ENCODE peak calls at places on chromosomes 5 and 9, in nine cellular contexts. C, I, P, B, V, K, U, T and Z are unnamed samples. For H3K4me1, the result is how much of the 10 kb centered on the place peaks cover.

GRCh38 chr5:61313960-61314681 is 17.9 kb upstream of the ZSWIM6 start:
- DNase-seq in C (no peak), I (no peak), P (no peak), B (peak), V (no peak), K (peak), U (peak), T (no peak), Z (peak)

GRCh38 chr5:108345541-108346171 is 36.2 kb downstream of the FBXL17 start:
- DNase-seq in C (peak), I (no peak), P (peak), B (peak), V (no peak), K (peak), U (peak), T (peak), Z (no peak)

GRCh38 chr9:131423171-131423581 is 29.3 kb downstream of the PRRC2B start:
- DNase-seq in C (no peak), I (peak), P (peak), B (peak), V (peak), K (no peak), U (no peak), T (peak), Z (peak)

GRCh38 chr9:131296906-131297500 is 7.5 kb downstream of the PLPP7 start:
- DNase-seq in C (no peak), I (no peak), P (no peak), B (no peak), V (no peak), K (no peak), U (no peak), T (no peak), Z (no peak)

GRCh38 chr9:31135567-31135966 is 1248.9 kb upstream of the ACO1 start:
- DNase-seq in C (no peak), I (no peak), P (no peak), B (no peak), V (no peak), K (no peak), U (no peak), T (no peak), Z (no peak)

GRCh38 chr9:129617167-129617566 is 3.7 kb downstream of the C9orf50 start:
- DNase-seq in C (no peak), I (no peak), P (peak), B (peak), V (no peak), K (peak), U (no peak), T (peak), Z (no peak)

GRCh38 chr9:33082538-33083326 is 6.3 kb upstream of the SMU1 start:
- DNase-seq in C (peak), I (no peak), P (no peak), B (no peak), V (no peak), K (no peak), U (no peak), T (no peak), Z (peak)

GRCh38 chr9:1460143-1460769 is 410.1 kb downstream of the DMRT2 start:
- DNase-seq in C (no peak), I (no peak), P (peak), B (peak), V (no peak), K (peak), U (no peak), T (no peak), Z (no peak)

GRCh38 chr9:90099262-90099982 is 494.6 kb downstream of the GADD45G start:
- DNase-seq in C (no peak), I (no peak), P (peak), B (peak), V (no peak), K (peak), U (no peak), T (peak), Z (no peak)

GRCh38 chr5:59062986-59063683 is 480.3 kb downstream of the RAB3C start:
- DNase-seq in C (no peak), I (no peak), P (no peak), B (no peak), V (no peak), K (no peak), U (no peak), T (no peak), Z (no peak)

GRCh38 chr9:76677481-76678055 is 86.7 kb upstream of the PCA3 start:
- DNase-seq in C (no peak), I (no peak), P (no peak), B (peak), V (no peak), K (no peak), U (no peak), T (no peak), Z (no peak)

GRCh38 chr5:138789771-138790242 is 36.6 kb downstream of the CTNNA1 start:
- DNase-seq in C (peak), I (no peak), P (peak), B (peak), V (no peak), K (peak), U (peak), T (peak), Z (no peak)

GRCh38 chr5:35319231-35320002 is 89.1 kb upstream of the PRLR start:
- DNase-seq in C (no peak), I (peak), P (no peak), B (peak), V (no peak), K (peak), U (no peak), T (no peak), Z (peak)

GRCh38 chr5:746258-746761 is 38.2 kb downstream of the ZDHHC11B start:
- DNase-seq in C (no peak), I (peak), P (no peak), B (no peak), V (peak), K (no peak), U (no peak), T (no peak), Z (no peak)

GRCh38 chr5:142872217-142872616 is 102.0 kb downstream of the ARHGAP26 start:
- DNase-seq in C (no peak), I (no peak), P (no peak), B (no peak), V (no peak), K (peak), U (no peak), T (no peak), Z (no peak)

GRCh38 chr5:142876817-142877216 is 106.6 kb downstream of the ARHGAP26 start:
- DNase-seq in C (no peak), I (no peak), P (no peak), B (no peak), V (no peak), K (peak), U (no peak), T (no peak), Z (no peak)

GRCh38 chr5:142872795-142873194 is 102.6 kb downstream of the ARHGAP26 start:
- DNase-seq in C (no peak), I (peak), P (peak), B (peak), V (no peak), K (no peak), U (peak), T (no peak), Z (no peak)

GRCh38 chr5:142873831-142874230 is 103.7 kb downstream of the ARHGAP26 start:
- DNase-seq in C (no peak), I (no peak), P (no peak), B (no peak), V (no peak), K (no peak), U (no peak), T (no peak), Z (no peak)

DNA sequence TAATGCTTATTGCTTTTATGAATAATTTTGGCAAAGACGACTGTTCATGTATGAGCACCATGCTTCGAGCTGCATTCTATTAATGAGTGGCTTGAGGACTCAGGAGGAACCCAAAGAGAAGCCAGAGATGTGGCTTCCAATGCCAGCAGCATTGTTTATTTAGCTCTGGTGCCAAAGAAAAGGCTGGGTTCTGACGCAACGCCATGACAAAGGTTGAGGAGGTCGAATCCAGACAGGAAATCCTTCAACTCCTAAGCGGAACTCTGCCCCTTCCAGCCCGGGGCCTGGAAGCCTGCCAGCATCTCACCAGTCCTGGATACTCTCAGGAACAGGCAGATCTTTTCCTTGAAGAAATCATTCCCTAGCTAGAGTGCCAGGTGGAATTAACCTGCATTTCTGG is 104.4 kb downstream of the ARHGAP26 start:
- DNase-seq in C (no peak), I (peak), P (no peak), B (no peak), V (peak), K (peak), U (peak), T (no peak), Z (peak)
- H3K4me1 ChIP-seq in C (under half), I (under half), P (under half), B (under half), V (under half), K (half or more), U (under half), T (under half), Z (under half)

GRCh38 chr9:3762076-3762475 is 236.3 kb upstream of the RFX3 start:
- DNase-seq in C (no peak), I (no peak), P (no peak), B (no peak), V (no peak), K (no peak), U (no peak), T (no peak), Z (no peak)

GRCh38 chr9:3756071-3756470 is 230.3 kb upstream of the RFX3 start:
- DNase-seq in C (no peak), I (no peak), P (peak), B (no peak), V (no peak), K (no peak), U (no peak), T (no peak), Z (no peak)

GRCh38 chr9:3758816-3759576 is 233.2 kb upstream of the RFX3 start:
- DNase-seq in C (no peak), I (no peak), P (no peak), B (no peak), V (no peak), K (no peak), U (peak), T (no peak), Z (no peak)

DNA sequence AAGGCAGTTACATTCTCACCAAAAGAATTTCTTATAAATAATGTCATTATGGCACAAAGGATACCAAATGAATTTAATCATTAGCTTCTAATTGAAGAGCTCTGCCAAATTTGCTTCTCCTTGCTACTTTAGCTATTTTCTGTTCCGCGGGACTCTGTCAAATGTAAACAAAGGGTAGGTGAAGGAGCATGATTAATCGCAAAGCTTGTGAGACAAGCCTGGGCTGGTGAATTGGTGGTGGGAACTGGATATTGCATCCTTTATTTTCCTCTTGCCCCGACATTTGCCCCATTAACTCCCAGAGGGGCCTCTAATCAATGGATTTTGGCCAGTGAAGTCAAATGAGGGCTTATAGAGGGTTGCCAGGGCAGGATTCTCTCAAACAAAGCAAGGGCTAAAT is 234.2 kb upstream of the RFX3 start:
- DNase-seq in C (no peak), I (no peak), P (peak), B (no peak), V (no peak), K (no peak), U (no peak), T (peak), Z (no peak)
- H3K27ac ChIP-seq in C (no peak), I (no peak), P (no peak), B (no peak), V (no peak), K (no peak), U (no peak), T (peak), Z (no peak)

DNA sequence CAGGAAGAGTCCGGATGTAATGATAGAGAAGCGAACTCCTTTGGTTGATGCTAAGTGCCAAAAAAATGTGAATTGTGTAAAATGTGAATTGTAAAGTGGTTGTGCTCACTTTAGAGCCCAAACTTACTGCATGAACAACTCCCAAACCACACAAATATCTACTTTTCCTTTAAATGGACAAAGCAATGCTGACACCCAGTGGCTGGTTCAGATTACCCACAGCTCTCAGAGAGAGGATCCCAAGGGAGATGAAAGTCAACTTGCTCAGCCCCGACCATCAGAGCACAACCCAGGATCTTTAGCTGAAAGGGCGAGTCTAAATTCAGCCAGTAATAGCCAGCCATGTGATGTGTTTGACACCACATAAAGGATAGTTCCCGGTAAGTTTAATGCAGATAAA is 133.7 kb downstream of the NMUR2 start:
- DNase-seq in C (no peak), I (no peak), P (peak), B (peak), V (peak), K (peak), U (peak), T (peak), Z (no peak)
- H3K4me1 ChIP-seq in C (under half), I (under half), P (under half), B (under half), V (under half), K (under half), U (under half), T (under half), Z (under half)

GRCh38 chr9:79671558-79671957 is 99.8 kb downstream of the TLE4 start:
- DNase-seq in C (no peak), I (no peak), P (no peak), B (peak), V (no peak), K (no peak), U (no peak), T (no peak), Z (no peak)
- H3K27ac ChIP-seq in C (no peak), I (no peak), P (peak), B (no peak), V (no peak), K (no peak), U (no peak), T (peak), Z (no peak)

DNA sequence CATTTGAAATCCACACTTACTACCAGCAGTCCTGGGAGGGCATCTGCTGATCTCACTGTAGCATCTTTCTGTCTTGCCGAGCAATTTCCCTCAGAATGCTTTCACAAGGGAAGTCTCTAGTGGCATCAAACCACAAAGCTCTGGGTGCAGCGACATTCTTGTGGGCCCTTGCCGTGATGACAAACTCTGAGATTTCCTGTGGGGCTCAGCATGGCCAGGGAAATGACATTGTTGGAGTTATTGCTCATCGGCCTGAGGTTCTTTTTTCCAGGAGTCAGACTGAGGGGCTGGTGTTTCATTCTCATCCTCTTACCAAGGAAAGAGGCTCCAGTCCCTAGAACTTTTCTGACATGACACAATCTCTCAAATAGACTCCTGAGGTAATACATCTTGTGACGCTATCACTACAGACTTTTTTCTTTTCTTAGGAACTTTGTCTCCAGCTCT is 51.4 kb downstream of the PFDN1 start:
- DNase-seq in C (peak), I (no peak), P (no peak), B (peak), V (no peak), K (peak), U (peak), T (no peak), Z (peak)
- H3K4me1 ChIP-seq in C (under half), I (under half), P (under half), B (under half), V (under half), K (under half), U (half or more), T (under half), Z (under half)